ENCODE peak calls at places on chromosomes 2 and 18, in four cellular contexts. O is ovary; H is stimulated activated CD8-positive, alpha-beta memory T cell treated with anti-CD3 and anti-CD28 coated beads, Interleukin-7, amount 100 ng/mL, for 24 hours; A is MCF 10A. M is an unnamed sample.
A peak's percentile ranks its signal among the peaks of the same experiment; 100 is the strongest.

GRCh38 chr2:46120792-46121565 is 176.2 kb upstream of the EPAS1 start:
- DNase-seq in O (no peak), H (no peak), A (no peak), M (no peak)

GRCh38 chr2:134713606-134714005 is 5.2 kb downstream of the TMEM163 start:
- DNase-seq in O (no peak), H (no peak), A (no peak), M (no peak)

GRCh38 chr2:14350856-14351255 is 281.7 kb upstream of the LRATD1 start:
- DNase-seq in O (no peak), H (no peak), A (peak; percentile 35), M (no peak)

GRCh38 chr18:26894426-26894825 is 28.9 kb upstream of the AQP4 start:
- DNase-seq in O (no peak), H (no peak), A (no peak), M (no peak)

GRCh38 chr2:1727101-1727771 is 17.1 kb downstream of the PXDN start:
- DNase-seq in O (no peak), H (no peak), A (no peak), M (peak; percentile 67)

GRCh38 chr2:108257757-108258331 is 18.1 kb downstream of the SULT1C3 start:
- DNase-seq in O (no peak), H (no peak), A (no peak), M (no peak)

GRCh38 chr2:20781656-20782265 is 41.1 kb downstream of the LDAH start:
- DNase-seq in O (no peak), H (no peak), A (peak; percentile 57), M (no peak)

GRCh38 chr2:27953077-27953476 is 62.5 kb downstream of the BABAM2 start:
- DNase-seq in O (peak; percentile 27), H (no peak), A (no peak), M (no peak)

GRCh38 chr2:217609952-217610351 is 392.8 kb downstream of the TNS1 start:
- DNase-seq in O (no peak), H (no peak), A (no peak), M (no peak)

GRCh38 chr2:142218471-142218870 is 87.7 kb upstream of the LRP1B start:
- DNase-seq in O (no peak), H (no peak), A (no peak), M (no peak)

GRCh38 chr2:158487419-158487818 is 30.7 kb downstream of the PKP4 start:
- DNase-seq in O (no peak), H (no peak), A (peak; percentile 34), M (no peak)

GRCh38 chr2:210863283-210863682 is 306.9 kb downstream of the CPS1 start:
- DNase-seq in O (no peak), H (no peak), A (no peak), M (no peak)

GRCh38 chr2:106868199-106868598 is 17.8 kb downstream of the ST6GAL2 start:
- DNase-seq in O (no peak), H (no peak), A (no peak), M (no peak)

GRCh38 chr2:112137516-112138142 is 556 bp upstream of the FBLN7 start:
- DNase-seq in O (no peak), H (no peak), A (no peak), M (no peak)

GRCh38 chr2:60899230-60899891 is 18.0 kb downstream of the REL start:
- DNase-seq in O (no peak), H (no peak), A (no peak), M (no peak)

GRCh38 chr18:59514193-59514592 is 155.1 kb upstream of the LMAN1 start:
- DNase-seq in O (peak; percentile 66), H (no peak), A (no peak), M (peak; percentile 86)

GRCh38 chr2:227616631-227617030 is 667 bp upstream of the SCYGR4 start:
- DNase-seq in O (no peak), H (no peak), A (no peak), M (no peak)

GRCh38 chr18:23920054-23920453 is 94.5 kb upstream of the TTC39C start:
- DNase-seq in O (no peak), H (no peak), A (peak; percentile 26), M (no peak)

GRCh38 chr2:28399289-28399688 is 6.6 kb downstream of the FOSL2 start:
- DNase-seq in O (no peak), H (no peak), A (no peak), M (no peak)

GRCh38 chr2:109537565-109538221 is 76.1 kb downstream of the SEPTIN10 start:
- DNase-seq in O (no peak), H (no peak), A (no peak), M (no peak)

GRCh38 chr2:199465988-199466703 is 8.4 kb upstream of the SATB2 start:
- DNase-seq in O (no peak), H (no peak), A (no peak), M (no peak)

M was measured in sigmoid colon.